ENCODE peak calls at places on chromosome 5, in four cellular contexts. One of them, this sample, is unnamed.

GRCh38 chr5:69502375-69503143 is 10.0 kb downstream of the OCLN start:
- DNase-seq in iris pigment epithelial cell: peak; percentile 87
- DNase-seq in NCI-H510A treated with DMSO at 0.1 percent for 48 hours: no peak
- DNase-seq in body of pancreas: no peak
- DNase-seq in this sample: peak; percentile 83

GRCh38 chr5:174409070-174409469 is 315.3 kb upstream of the MSX2 start:
- DNase-seq in NCI-H510A treated with DMSO at 0.1 percent for 48 hours: no peak
- DNase-seq in body of pancreas: no peak
- DNase-seq in iris pigment epithelial cell: no peak
- DNase-seq in this sample: no peak

GRCh38 chr5:166750376-166750775 is 1541.1 kb upstream of the WWC1 start:
- DNase-seq in body of pancreas: no peak
- DNase-seq in NCI-H510A treated with DMSO at 0.1 percent for 48 hours: no peak
- DNase-seq in iris pigment epithelial cell: peak; percentile 73
- DNase-seq in this sample: no peak

GRCh38 chr5:159324097-159324760 is 6.1 kb downstream of the IL12B start:
- DNase-seq in iris pigment epithelial cell: peak; percentile 92
- DNase-seq in NCI-H510A treated with DMSO at 0.1 percent for 48 hours: no peak
- DNase-seq in body of pancreas: no peak
- DNase-seq in this sample: peak; percentile 94

GRCh38 chr5:96997265-96997859 is 61.5 kb downstream of the LNPEP start:
- DNase-seq in NCI-H510A treated with DMSO at 0.1 percent for 48 hours: peak; percentile 13
- DNase-seq in body of pancreas: no peak
- DNase-seq in iris pigment epithelial cell: peak; percentile 72
- DNase-seq in this sample: peak; percentile 38

GRCh38 chr5:174751154-174751990 is 27.0 kb downstream of the MSX2 start:
- DNase-seq in NCI-H510A treated with DMSO at 0.1 percent for 48 hours: peak; percentile 24
- DNase-seq in body of pancreas: no peak
- DNase-seq in iris pigment epithelial cell: no peak
- DNase-seq in this sample: peak; percentile 11

GRCh38 chr5:9947231-9947693 is 302.4 kb downstream of the ATPSCKMT start:
- DNase-seq in iris pigment epithelial cell: peak; percentile 44
- DNase-seq in body of pancreas: no peak
- DNase-seq in NCI-H510A treated with DMSO at 0.1 percent for 48 hours: no peak
- DNase-seq in this sample: peak; percentile 44

GRCh38 chr5:132491368-132492364 is 1.1 kb upstream of the IRF1 start:
- DNase-seq in NCI-H510A treated with DMSO at 0.1 percent for 48 hours: no peak
- DNase-seq in body of pancreas: no peak
- DNase-seq in iris pigment epithelial cell: no peak
- DNase-seq in this sample: no peak

GRCh38 chr5:1503301-1504243 is 20.2 kb downstream of the LPCAT1 start:
- DNase-seq in iris pigment epithelial cell: no peak
- DNase-seq in NCI-H510A treated with DMSO at 0.1 percent for 48 hours: no peak
- DNase-seq in body of pancreas: no peak
- DNase-seq in this sample: peak; percentile 35

GRCh38 chr5:87210743-87211142 is 56.9 kb upstream of the RASA1 start:
- DNase-seq in body of pancreas: peak; percentile 16
- DNase-seq in NCI-H510A treated with DMSO at 0.1 percent for 48 hours: peak; percentile 59
- DNase-seq in iris pigment epithelial cell: peak; percentile 33
- DNase-seq in this sample: no peak

GRCh38 chr5:124707516-124707915 is 38.9 kb downstream of the ZNF608 start:
- DNase-seq in NCI-H510A treated with DMSO at 0.1 percent for 48 hours: no peak
- DNase-seq in iris pigment epithelial cell: no peak
- DNase-seq in body of pancreas: no peak
- DNase-seq in this sample: no peak

GRCh38 chr5:2299388-2300220 is 416.9 kb upstream of the IRX4 start:
- DNase-seq in body of pancreas: no peak
- DNase-seq in NCI-H510A treated with DMSO at 0.1 percent for 48 hours: no peak
- DNase-seq in iris pigment epithelial cell: no peak
- DNase-seq in this sample: no peak

GRCh38 chr5:68305223-68305865 is 89.8 kb downstream of the PIK3R1 start:
- DNase-seq in body of pancreas: peak; percentile 57
- DNase-seq in iris pigment epithelial cell: no peak
- DNase-seq in NCI-H510A treated with DMSO at 0.1 percent for 48 hours: no peak
- DNase-seq in this sample: no peak

GRCh38 chr5:68215888-68216736 is 556 bp downstream of the PIK3R1 start:
- DNase-seq in body of pancreas: peak; percentile 44
- DNase-seq in NCI-H510A treated with DMSO at 0.1 percent for 48 hours: peak; percentile 76
- DNase-seq in iris pigment epithelial cell: no peak
- DNase-seq in this sample: no peak

GRCh38 chr5:69449511-69449910 is 34.6 kb downstream of the MARVELD2 start:
- DNase-seq in iris pigment epithelial cell: no peak
- DNase-seq in body of pancreas: no peak
- DNase-seq in NCI-H510A treated with DMSO at 0.1 percent for 48 hours: no peak
- DNase-seq in this sample: no peak